ENCODE peak calls at places on chromosome 1, in ten cellular contexts. L is tibial nerve; G is CD8-positive, alpha-beta memory T cell; D is left ventricle myocardium superior; Z is stimulated activated CD4-positive, alpha-beta T cell treated with anti-CD3 and anti-CD28 coated beads, Interleukin-1b, Interleukin-23, amount 100 ng/mL, for 48 hours; T is T47D; W is cardiac fibroblast; F is IMR-90; N is naive thymus-derived CD8-positive, alpha-beta T cell; X is colonic mucosa. I is an unnamed sample.

GRCh38 chr1:94927405-94928175 is 680 bp upstream of the CNN3 start:
- DNase-seq in L (peak; percentile 39), G (no peak), D (no peak), Z (no peak), T (peak; percentile 30), W (peak; percentile 55), F (peak; percentile 67), N (no peak), X (peak; percentile 71), I (no peak)

GRCh38 chr1:202049129-202049528 is 38.7 kb downstream of the ELF3 start:
- DNase-seq in L (no peak), G (no peak), D (peak; percentile 42), Z (no peak), T (no peak), W (peak; percentile 46), F (no peak), N (no peak), X (peak; percentile 76), I (no peak)

GRCh38 chr1:153567621-153568366 is 2.1 kb upstream of the S100A2 start:
- DNase-seq in L (no peak), G (no peak), D (no peak), Z (peak; percentile 86), T (no peak), W (peak; percentile 61), F (peak; percentile 71), N (no peak), X (peak; percentile 39), I (no peak)

GRCh38 chr1:7948950-7949349 is 8.3 kb upstream of the TNFRSF9 start:
- DNase-seq in L (no peak), G (peak; percentile 66), D (no peak), Z (peak; percentile 34), T (no peak), W (peak; percentile 84), F (peak; percentile 87), N (peak; percentile 4), X (no peak), I (peak; percentile 22)

GRCh38 chr1:101207891-101208290 is 28.9 kb upstream of the S1PR1 start:
- DNase-seq in L (no peak), G (no peak), D (no peak), Z (no peak), T (no peak), W (no peak), F (peak; percentile 34), N (no peak), X (no peak), I (no peak)

GRCh38 chr1:205456868-205457724 is 1.3 kb upstream of the BLACAT1 start:
- DNase-seq in L (no peak), G (no peak), D (peak; percentile 29), Z (no peak), T (peak; percentile 46), W (no peak), F (no peak), N (no peak), X (no peak), I (no peak)

GRCh38 chr1:175498002-175498401 is 245.4 kb downstream of the TNR start:
- DNase-seq in L (no peak), G (no peak), D (no peak), Z (no peak), T (no peak), W (peak; percentile 15), F (no peak), N (no peak), X (no peak), I (no peak)

GRCh38 chr1:53508991-53509663 is 49.9 kb downstream of the DMRTB1 start:
- DNase-seq in L (no peak), G (no peak), D (no peak), Z (no peak), T (no peak), W (no peak), F (peak; percentile 56), N (no peak), X (no peak), I (no peak)

GRCh38 chr1:226627924-226628623 is 79.5 kb downstream of the STUM start:
- DNase-seq in L (no peak), G (peak; percentile 46), D (peak; percentile 15), Z (peak; percentile 32), T (no peak), W (no peak), F (no peak), N (no peak), X (no peak), I (no peak)

GRCh38 chr1:201882665-201883132 is 6.0 kb upstream of the SHISA4 start:
- DNase-seq in L (no peak), G (no peak), D (no peak), Z (no peak), T (no peak), W (peak; percentile 77), F (peak; percentile 87), N (no peak), X (no peak), I (no peak)